ENCODE peak calls at places on chromosomes 12 and 14, in five cellular contexts. Y, X, O, A and E are unnamed samples.

GRCh38 chr12:104695453-104696148 is 238.9 kb downstream of the CHST11 start:
- DNase-seq in Y (peak), X (no peak), O (peak), A (peak), E (no peak)

GRCh38 chr14:35285168-35285990 is 6.8 kb upstream of the PSMA6 start:
- DNase-seq in Y (no peak), X (no peak), O (peak), A (peak), E (peak)

GRCh38 chr14:93994919-93995682 is 2.0 kb upstream of the CCDC197 start:
- DNase-seq in Y (peak), X (peak), O (no peak), A (peak), E (no peak)

GRCh38 chr14:75150150-75150549 is 23.3 kb upstream of the NEK9 start:
- DNase-seq in Y (peak), X (no peak), O (no peak), A (no peak), E (no peak)

GRCh38 chr12:79827484-79827883 is 107.4 kb downstream of the PPP1R12A start:
- DNase-seq in Y (no peak), X (no peak), O (no peak), A (no peak), E (no peak)

GRCh38 chr12:7108042-7108927 is 729 bp downstream of the C1RL start:
- DNase-seq in Y (peak), X (peak), O (peak), A (peak), E (peak)

GRCh38 chr12:31728289-31728916 is 418 bp downstream of the AMN1 start:
- DNase-seq in Y (no peak), X (no peak), O (no peak), A (no peak), E (no peak)

GRCh38 chr12:104410326-104410725 is 46.4 kb upstream of the CHST11 start:
- DNase-seq in Y (no peak), X (no peak), O (no peak), A (no peak), E (no peak)

GRCh38 chr14:61381589-61381988 is 60.2 kb downstream of the PRKCH start:
- DNase-seq in Y (no peak), X (no peak), O (no peak), A (no peak), E (no peak)

GRCh38 chr12:56469007-56469930 is 891 bp downstream of the SPRYD4 start:
- DNase-seq in Y (no peak), X (no peak), O (no peak), A (no peak), E (no peak)

GRCh38 chr12:57893460-57894353 is 47.2 kb upstream of the CTDSP2 start:
- DNase-seq in Y (peak), X (peak), O (peak), A (peak), E (no peak)

GRCh38 chr12:1500095-1500801 is 94.1 kb downstream of the FBXL14 start:
- DNase-seq in Y (peak), X (no peak), O (no peak), A (peak), E (no peak)

GRCh38 chr12:19045421-19045820 is 84.1 kb upstream of the PLEKHA5 start:
- DNase-seq in Y (peak), X (no peak), O (no peak), A (peak), E (no peak)

GRCh38 chr12:64494998-64495729 is 43.2 kb downstream of the TBK1 start:
- DNase-seq in Y (no peak), X (no peak), O (no peak), A (no peak), E (no peak)

GRCh38 chr12:52359511-52360103 is 7.7 kb downstream of the KRT85 start:
- DNase-seq in Y (no peak), X (no peak), O (no peak), A (no peak), E (no peak)

GRCh38 chr12:25977047-25977446 is 18.6 kb downstream of the RASSF8 start:
- DNase-seq in Y (no peak), X (no peak), O (no peak), A (peak), E (no peak)

GRCh38 chr12:30440826-30441602 is 254.7 kb downstream of the IPO8 start:
- DNase-seq in Y (peak), X (no peak), O (peak), A (peak), E (no peak)

GRCh38 chr14:32457213-32457920 is 128.3 kb downstream of the AKAP6 start:
- DNase-seq in Y (peak), X (no peak), O (no peak), A (peak), E (no peak)

GRCh38 chr12:112275211-112275610 is 107.0 kb downstream of the HECTD4 start:
- DNase-seq in Y (no peak), X (no peak), O (no peak), A (no peak), E (no peak)
- H3K4me3 ChIP-seq in Y (no peak), X (no peak), O (no peak), A (no peak), E (no peak)

GRCh38 chr14:57268161-57269067 is at the start of the genes AP5M1 and EXOC5:
- DNase-seq in Y (peak), X (peak), O (peak), A (peak), E (peak)
- TF ChIP-seq CTCF in Y (no peak), X (no peak), O (no peak), A (no peak), E (no peak)

GRCh38 chr14:20489093-20489994 is 16.0 kb upstream of the RNASE10 start:
- DNase-seq in Y (no peak), X (no peak), O (no peak), A (peak), E (peak)
- H3K4me3 ChIP-seq in Y (no peak), X (no peak), O (no peak), A (no peak), E (peak)

GRCh38 chr12:93740721-93741120 is 63.5 kb downstream of the CRADD start:
- DNase-seq in Y (no peak), X (no peak), O (no peak), A (peak), E (no peak)

GRCh38 chr12:93743229-93743998 is 66.2 kb downstream of the CRADD start:
- DNase-seq in Y (no peak), X (no peak), O (no peak), A (no peak), E (no peak)

GRCh38 chr12:93743999-93744689 is 67.0 kb downstream of the CRADD start:
- DNase-seq in Y (no peak), X (no peak), O (no peak), A (no peak), E (no peak)

GRCh38 chr12:93741741-93742085 is 64.5 kb downstream of the CRADD start:
- DNase-seq in Y (peak), X (no peak), O (no peak), A (no peak), E (no peak)

DNA sequence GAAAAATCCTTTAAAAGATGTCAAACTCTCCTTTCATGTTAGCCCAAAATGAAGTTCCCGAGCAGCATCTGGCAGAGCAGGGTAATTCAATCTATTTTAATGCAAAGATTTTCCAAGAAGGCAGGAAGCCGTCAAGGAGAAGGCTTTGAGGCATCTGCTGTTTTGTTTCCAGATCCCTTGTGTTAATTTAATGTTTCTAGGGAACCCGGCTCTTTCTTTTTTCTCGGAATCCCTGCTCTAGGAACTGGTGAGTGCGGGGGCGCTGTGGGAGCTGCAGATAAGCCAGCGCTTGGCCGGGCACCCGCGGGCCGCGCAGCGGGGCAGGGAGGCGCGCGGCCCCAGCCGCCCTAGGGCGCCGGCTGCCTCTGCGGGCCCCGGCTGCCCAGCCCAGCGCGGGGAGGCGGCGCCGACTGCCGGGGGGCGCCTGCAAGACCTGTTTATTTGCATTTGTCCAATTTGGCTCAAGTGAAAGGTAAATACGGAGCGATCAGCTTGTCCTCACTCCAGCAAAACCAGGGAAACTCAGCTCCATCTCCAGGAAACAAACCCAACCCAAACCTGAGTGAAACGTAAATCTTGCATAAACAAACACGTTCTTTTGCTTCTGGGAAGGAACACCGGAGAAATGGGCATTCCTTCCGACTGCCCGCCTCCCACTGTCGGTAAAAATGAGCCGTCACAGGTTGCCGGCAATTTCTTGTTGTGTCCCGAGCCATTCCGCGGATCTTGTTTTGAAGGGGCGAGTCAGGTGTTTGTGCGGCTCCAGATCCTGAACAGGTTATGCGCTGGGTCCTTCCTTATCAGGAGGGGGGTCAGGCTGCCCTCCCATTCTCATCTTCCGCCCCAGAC is 65.1 kb downstream of the CRADD start:
- DNase-seq in Y (peak), X (peak), O (peak), A (peak), E (no peak)
- TF ChIP-seq CTCF in Y (peak), X (no peak), O (peak), A (peak), E (no peak)

DNA sequence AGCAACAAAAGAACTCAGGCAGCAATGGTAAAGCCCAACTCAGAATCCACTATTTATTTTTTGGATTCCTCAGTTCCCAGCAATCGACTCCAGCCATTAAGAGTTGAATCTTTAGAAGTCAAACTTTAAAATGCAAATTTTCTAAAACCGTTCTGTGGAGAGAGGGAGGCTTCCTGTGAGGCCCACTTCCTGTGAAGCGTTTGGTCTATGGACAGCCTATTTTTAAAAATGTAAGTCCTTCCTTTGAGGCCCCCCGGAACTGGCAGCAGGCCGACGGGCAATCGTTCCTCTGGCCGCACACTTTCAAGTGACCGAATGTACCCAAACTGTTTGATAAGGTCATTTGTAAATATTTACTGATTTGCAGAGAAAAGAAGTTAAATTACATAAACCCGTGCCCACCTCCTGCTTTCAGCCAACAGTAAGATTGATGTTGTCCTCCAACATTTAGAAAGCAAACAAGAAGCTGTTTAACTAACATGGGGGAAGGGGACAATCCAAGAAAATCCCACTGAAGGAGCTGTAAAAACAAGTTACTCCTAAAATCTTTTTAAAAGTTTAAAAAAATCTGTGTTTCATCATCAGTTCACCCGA is 65.6 kb downstream of the FOXN3 start:
- DNase-seq in Y (peak), X (peak), O (peak), A (peak), E (peak)
- H3K4me3 ChIP-seq in Y (no peak), X (no peak), O (no peak), A (no peak), E (peak)

DNA sequence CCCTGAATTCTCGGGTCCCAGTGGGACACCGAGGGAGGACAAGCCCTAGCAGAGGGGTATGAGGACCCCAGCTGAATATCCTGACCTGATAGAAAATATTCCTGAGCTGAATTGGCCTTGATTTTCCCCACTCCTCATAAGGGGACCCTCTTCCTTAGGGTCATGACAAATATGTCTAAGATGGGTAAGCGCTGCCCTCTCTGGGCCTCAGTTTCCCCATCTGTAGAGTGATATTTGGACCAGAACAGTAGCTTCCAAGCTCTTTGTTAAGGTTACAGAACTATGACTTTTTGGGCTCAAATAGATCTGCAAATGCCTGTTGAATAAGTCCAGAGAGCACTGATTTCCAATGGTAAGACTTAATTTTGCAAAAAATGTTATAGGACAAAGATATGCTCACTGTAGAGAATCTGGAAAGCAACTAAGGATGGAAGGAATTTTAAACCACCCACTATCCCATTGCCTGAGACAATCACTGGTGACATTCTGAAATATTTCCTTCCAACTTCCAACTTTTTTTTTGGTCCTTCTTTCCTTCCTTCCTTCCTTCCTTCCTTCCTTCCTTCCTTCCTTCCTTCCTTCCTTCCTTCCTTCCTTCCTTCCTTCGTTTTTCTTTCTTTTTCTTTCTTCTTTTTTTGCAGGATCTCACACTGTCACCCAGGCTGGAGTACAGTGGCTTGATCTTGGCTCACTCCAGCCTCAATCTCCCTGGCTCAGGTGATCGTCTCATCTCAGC is 32.0 kb downstream of the MYL2 start:
- DNase-seq in Y (no peak), X (no peak), O (no peak), A (no peak), E (no peak)
- TF ChIP-seq CTCF in Y (no peak), X (no peak), O (no peak), A (no peak), E (no peak)

GRCh38 chr14:24331731-24332093 is 3.2 kb downstream of the ADCY4 start:
- DNase-seq in Y (no peak), X (no peak), O (no peak), A (no peak), E (no peak)
- H3K4me3 ChIP-seq in Y (no peak), X (no peak), O (no peak), A (no peak), E (no peak)

GRCh38 chr12:5912437-5913334 is 32.4 kb downstream of the ANO2 start:
- DNase-seq in Y (no peak), X (peak), O (no peak), A (no peak), E (no peak)
- TF ChIP-seq CTCF in Y (peak), X (no peak), O (peak), A (peak), E (peak)